ENCODE peak calls at places on chromosomes 13 and 19, in ten cellular contexts. W is K562, E is ovary, Y is GM12878, Q is sigmoid colon, T is tibial nerve, Z is stomach, J is A549, S is transverse colon, A is upper lobe of left lung. G is an unnamed sample.

GRCh38 chr13:77383097-77383496 is 56.2 kb upstream of the MYCBP2 start:
- DNase-seq in T (no peak), W (no peak), J (no peak), Q (no peak), A (no peak), Y (no peak), Z (no peak), E (no peak), S (no peak), G (no peak)

GRCh38 chr19:48926909-48927308 is 6.6 kb upstream of the DHDH start:
- DNase-seq in Z (peak), Q (peak), S (peak), Y (no peak), E (peak), J (peak), A (peak), W (peak), T (no peak), G (no peak)

GRCh38 chr19:57560049-57560491 is 407 bp upstream of the ZNF550 start:
- DNase-seq in T (no peak), J (no peak), Z (no peak), Q (no peak), A (no peak), E (peak), Y (no peak), S (no peak), W (no peak), G (no peak)

GRCh38 chr13:110346661-110347067 is 39.6 kb downstream of the COL4A2 start:
- DNase-seq in A (no peak), Y (no peak), W (no peak), T (no peak), Q (no peak), Z (no peak), J (peak), E (no peak), S (peak), G (no peak)

GRCh38 chr13:57680609-57681008 is 49.1 kb downstream of the PCDH17 start:
- DNase-seq in J (no peak), Q (no peak), W (no peak), E (no peak), S (no peak), Y (no peak), A (no peak), Z (no peak), T (no peak), G (no peak)

GRCh38 chr13:31199849-31200635 is at the start of gene B3GLCT:
- DNase-seq in A (peak), E (peak), T (peak), S (peak), J (peak), W (peak), Q (peak), Y (no peak), Z (peak), G (no peak)

GRCh38 chr19:42254850-42255765 is at the start of gene ERF:
- DNase-seq in Q (peak), Z (peak), E (peak), J (peak), A (peak), S (peak), W (peak), T (peak), Y (peak), G (peak)

GRCh38 chr13:98575009-98575866 is 1.7 kb downstream of the STK24 start:
- DNase-seq in W (no peak), Y (no peak), J (no peak), Q (no peak), T (no peak), Z (no peak), S (no peak), E (no peak), A (no peak), G (no peak)

GRCh38 chr13:60348097-60348496 is 48.9 kb upstream of the TDRD3 start:
- DNase-seq in A (no peak), E (no peak), J (no peak), Z (peak), Q (no peak), W (no peak), S (no peak), T (no peak), Y (no peak), G (no peak)

GRCh38 chr13:113643593-113643992 is 14.4 kb downstream of the ATP4B start:
- DNase-seq in Z (no peak), T (no peak), Q (no peak), W (no peak), Y (no peak), S (no peak), J (no peak), E (no peak), A (no peak), G (no peak)

GRCh38 chr13:32426191-32426980 is 1.5 kb downstream of the N4BP2L1 start:
- DNase-seq in Y (peak), A (no peak), Q (no peak), E (no peak), W (no peak), T (no peak), J (no peak), Z (no peak), S (peak), G (no peak)

GRCh38 chr13:44302948-44303575 is 70.6 kb upstream of the SERP2 start:
- DNase-seq in A (no peak), S (no peak), J (no peak), E (no peak), T (no peak), Y (no peak), Q (peak), Z (no peak), W (no peak), G (no peak)

GRCh38 chr19:55681131-55682087 is 6.4 kb downstream of the EPN1 start:
- DNase-seq in A (no peak), S (no peak), T (no peak), E (peak), Z (no peak), J (no peak), Y (no peak), Q (no peak), W (no peak), G (no peak)

GRCh38 chr19:8423821-8424223 is 10.7 kb downstream of the MARCHF2 start:
- DNase-seq in J (peak), T (peak), E (peak), Z (peak), S (peak), Y (no peak), A (peak), W (peak), Q (peak), G (peak)

GRCh38 chr19:17775991-17776803 is 18.7 kb upstream of the B3GNT3 start:
- DNase-seq in Z (no peak), W (no peak), S (no peak), Q (no peak), Y (peak), T (no peak), E (no peak), A (peak), J (no peak), G (no peak)

GRCh38 chr13:58434943-58435342 is 803.4 kb downstream of the PCDH17 start:
- DNase-seq in Z (no peak), J (no peak), W (no peak), E (no peak), S (no peak), A (no peak), T (no peak), Q (no peak), Y (no peak), G (no peak)

GRCh38 chr19:4504297-4504701 is 14.0 kb downstream of the PLIN4 start:
- DNase-seq in Q (peak), W (no peak), Z (no peak), J (no peak), E (no peak), Y (no peak), T (no peak), A (no peak), S (no peak), G (no peak)

DNA sequence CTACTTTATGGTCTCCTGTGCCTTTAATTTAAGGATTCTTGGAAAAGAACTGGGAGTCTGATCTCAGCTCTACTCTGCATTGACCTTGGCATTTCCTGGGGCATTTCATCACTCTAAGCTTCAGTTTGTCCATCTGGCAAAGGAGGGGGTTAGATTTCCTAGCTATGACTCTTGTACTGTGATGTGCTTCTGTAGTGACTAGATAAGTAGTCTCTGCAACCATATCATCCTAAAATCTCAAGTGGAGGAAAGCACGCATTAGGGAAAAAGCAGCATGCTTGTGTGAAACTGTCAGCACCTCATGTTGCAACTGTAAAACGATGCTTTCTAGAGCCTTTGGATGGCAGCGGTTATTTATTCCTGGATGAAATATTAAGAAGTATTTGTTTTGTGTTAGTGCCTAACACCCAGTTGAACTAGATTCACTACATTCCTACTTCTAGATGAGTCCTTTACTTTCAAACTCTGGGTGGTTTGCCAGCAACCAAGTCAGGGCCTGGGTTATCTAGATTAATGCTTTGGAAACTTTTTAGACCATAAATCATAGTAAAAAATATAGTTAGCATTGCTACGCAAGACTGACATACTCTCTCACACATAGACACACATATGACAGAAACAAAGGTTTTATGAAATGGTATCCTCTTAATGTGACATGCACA is 6.8 kb downstream of the WDFY2 start:
- DNase-seq in A (peak), Z (peak), J (peak), T (no peak), S (no peak), W (peak), Q (no peak), Y (no peak), E (peak), G (no peak)
- H3K27ac ChIP-seq in A (peak), Z (peak), J (peak), T (no peak), S (peak), W (peak), Q (peak), Y (peak), E (no peak), G (peak)

DNA sequence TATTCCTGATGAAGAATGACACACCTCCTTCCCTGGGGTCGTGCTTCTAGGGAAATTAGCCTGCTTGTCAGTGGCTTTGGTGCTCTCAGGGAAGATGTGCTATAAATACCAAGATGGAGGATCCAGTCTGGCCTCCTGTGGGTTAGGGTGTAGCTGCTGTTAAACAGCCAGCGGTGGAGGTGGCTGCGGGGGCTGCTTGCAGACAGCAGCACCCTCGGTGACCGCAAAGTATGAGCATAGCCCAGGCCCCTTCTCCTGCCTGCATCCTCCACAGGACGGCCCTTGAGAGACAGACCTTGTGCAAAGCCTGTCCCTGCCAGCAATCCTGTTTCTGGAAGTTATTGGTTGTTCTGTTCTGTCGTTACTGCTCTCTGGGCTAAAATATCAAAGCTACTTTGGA is 11.4 kb downstream of the VSTM2B start:
- DNase-seq in E (no peak), S (no peak), J (no peak), A (peak), Q (peak), W (no peak), T (peak), Z (peak), Y (no peak), G (peak)
- TF ChIP-seq EP300 in E (no peak), S (no peak), J (no peak), A (no peak), Q (no peak), W (no peak), T (no peak), Z (no peak), Y (no peak), G (no peak)

GRCh38 chr19:35458821-35459391 is 10.8 kb downstream of the FFAR2 start:
- DNase-seq in E (no peak), A (peak), S (no peak), Y (peak), T (no peak), Q (no peak), Z (peak), J (peak), W (no peak), G (no peak)
- TF ChIP-seq POLR2A in E (no peak), A (no peak), S (no peak), Y (no peak), T (no peak), Q (no peak), Z (no peak), J (no peak), W (no peak), G (no peak)

GRCh38 chr19:13031917-13032623 is 36.8 kb downstream of the NFIX start:
- DNase-seq in W (no peak), J (no peak), E (no peak), Y (no peak), Q (no peak), Z (no peak), A (no peak), S (no peak), T (no peak), G (no peak)
- H3K27ac ChIP-seq in W (no peak), J (no peak), E (no peak), Y (no peak), Q (peak), Z (peak), A (peak), S (peak), T (peak), G (peak)

GRCh38 chr19:13611596-13611995 is 105.3 kb upstream of the CACNA1A start:
- DNase-seq in Y (no peak), Q (no peak), A (no peak), Z (no peak), S (no peak), E (no peak), W (no peak), J (no peak), T (no peak), G (no peak)

GRCh38 chr19:13606156-13606555 is 99.9 kb upstream of the CACNA1A start:
- DNase-seq in S (no peak), A (no peak), W (no peak), Z (no peak), T (no peak), E (no peak), J (no peak), Q (no peak), Y (no peak), G (no peak)

GRCh38 chr19:13613447-13613846 is 107.2 kb upstream of the CACNA1A start:
- DNase-seq in Y (no peak), A (no peak), Q (no peak), E (no peak), J (no peak), S (no peak), T (no peak), W (no peak), Z (no peak), G (no peak)

GRCh38 chr19:13604902-13605586 is 98.8 kb upstream of the CACNA1A start:
- DNase-seq in Z (no peak), S (no peak), Y (no peak), Q (no peak), E (no peak), A (no peak), J (no peak), T (no peak), W (no peak), G (no peak)

GRCh38 chr19:13610042-13610691 is 103.9 kb upstream of the CACNA1A start:
- DNase-seq in E (no peak), J (peak), S (peak), W (no peak), Q (no peak), Z (peak), T (no peak), Y (no peak), A (no peak), G (no peak)
- TF ChIP-seq EP300 in E (no peak), J (no peak), S (no peak), W (no peak), Q (no peak), Z (no peak), T (no peak), Y (no peak), A (no peak), G (no peak)

DNA sequence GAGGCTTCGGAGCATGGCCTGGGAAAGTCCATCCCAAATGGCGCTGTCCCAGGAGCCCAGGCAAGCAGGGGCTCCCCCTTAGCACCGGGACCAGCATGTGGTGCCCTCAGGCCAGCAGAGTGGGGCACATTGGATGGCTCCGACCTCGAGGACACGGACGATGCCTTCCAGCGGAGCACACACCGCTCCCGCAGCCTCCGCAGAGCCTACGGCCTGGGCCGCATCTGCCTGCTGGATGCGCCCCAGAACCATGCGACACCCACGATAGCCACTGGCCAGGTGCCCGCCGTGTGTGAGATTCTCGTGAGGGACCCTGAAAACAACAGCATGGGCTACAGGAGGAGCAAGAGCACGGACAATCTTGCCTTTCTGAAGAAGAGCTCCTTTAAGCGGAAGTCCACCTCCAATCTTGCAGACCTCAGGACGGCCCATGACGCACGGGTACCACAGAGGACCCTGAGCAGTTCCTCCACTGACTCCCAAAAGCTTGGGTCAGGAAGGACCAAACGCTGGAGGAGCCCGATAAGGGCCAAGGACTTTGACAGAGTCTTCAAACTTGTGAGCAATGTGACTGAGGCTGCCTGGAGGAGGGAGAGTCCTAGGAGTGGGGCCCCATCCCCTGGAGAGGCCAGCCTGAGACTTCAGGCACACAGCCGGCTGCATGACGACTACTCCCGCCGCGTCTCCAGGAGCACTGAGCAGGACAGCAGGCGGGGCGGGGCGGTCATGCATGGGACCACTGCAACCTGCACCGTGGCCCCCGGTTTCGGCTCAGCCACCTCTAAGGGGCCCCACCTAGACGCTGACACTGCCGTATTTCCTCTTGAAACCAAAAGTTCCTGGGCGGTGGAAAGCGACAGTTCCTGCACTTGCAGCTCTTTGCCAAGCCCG is 63.1 kb downstream of the SPATA13 start:
- DNase-seq in A (no peak), E (no peak), Z (no peak), J (no peak), W (no peak), Q (no peak), S (no peak), T (no peak), Y (no peak), G (no peak)
- TF ChIP-seq POLR2A in A (no peak), E (no peak), Z (no peak), J (no peak), W (no peak), Q (no peak), S (no peak), T (no peak), Y (no peak), G (no peak)

GRCh38 chr19:13087795-13088537 is 14.7 kb downstream of the LYL1 start:
- DNase-seq in Q (no peak), Y (no peak), W (no peak), J (no peak), T (no peak), E (no peak), S (no peak), Z (no peak), A (no peak), G (no peak)

GRCh38 chr19:13090511-13091231 is 12.0 kb downstream of the LYL1 start:
- DNase-seq in Z (no peak), Q (no peak), Y (no peak), T (no peak), J (no peak), W (no peak), E (no peak), S (no peak), A (no peak), G (no peak)

GRCh38 chr19:13089139-13089856 is 13.4 kb downstream of the LYL1 start:
- DNase-seq in W (peak), T (no peak), E (no peak), J (peak), Q (no peak), A (no peak), Z (no peak), Y (no peak), S (no peak), G (no peak)

GRCh38 chr19:13091400-13092161 is 11.1 kb downstream of the LYL1 start:
- DNase-seq in Y (no peak), E (peak), J (peak), S (no peak), Z (no peak), T (no peak), A (no peak), Q (peak), W (no peak), G (no peak)

DNA sequence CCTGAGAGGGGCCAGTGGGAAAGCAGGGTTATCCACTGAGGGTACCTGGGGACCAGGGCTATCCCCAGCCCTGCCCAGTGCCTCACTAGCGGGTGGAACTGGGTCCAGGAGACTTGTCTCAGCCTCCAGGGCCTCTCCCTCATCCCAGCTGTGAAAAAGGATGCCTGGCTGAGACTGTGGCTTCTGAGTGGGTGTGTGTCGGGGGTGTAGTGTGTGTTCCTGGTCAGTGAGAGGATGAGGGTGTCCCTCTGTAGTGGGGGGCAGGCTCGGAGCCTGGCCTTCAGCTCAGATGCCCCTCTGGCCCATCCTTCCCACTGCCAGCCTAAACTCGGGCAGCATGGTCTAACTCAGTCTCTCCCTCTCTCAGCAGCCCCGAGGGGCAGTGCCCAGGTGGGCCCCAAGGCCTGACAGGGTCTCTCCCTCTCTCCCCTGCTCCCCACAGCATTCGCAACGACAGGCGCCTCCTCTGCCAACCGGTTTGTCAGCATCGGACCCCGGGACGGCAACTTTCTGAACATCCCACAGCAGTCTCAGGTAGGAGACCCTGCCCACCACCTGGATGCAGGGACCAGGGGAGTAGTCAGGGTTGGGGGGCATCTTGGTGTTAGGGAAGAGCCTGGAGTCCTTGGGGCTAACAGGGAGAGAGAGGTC is 12.7 kb downstream of the LYL1 start:
- DNase-seq in T (no peak), E (no peak), W (no peak), A (no peak), Y (no peak), Z (no peak), J (no peak), S (no peak), Q (no peak), G (no peak)
- H3K27ac ChIP-seq in T (no peak), E (peak), W (no peak), A (no peak), Y (no peak), Z (no peak), J (no peak), S (peak), Q (peak), G (peak)

GRCh38 chr13:88086577-88086976 is 415.4 kb downstream of the SLITRK5 start:
- DNase-seq in S (no peak), E (no peak), Y (no peak), J (no peak), W (no peak), Q (no peak), Z (no peak), T (no peak), A (no peak), G (no peak)

GRCh38 chr13:88085036-88085435 is 413.9 kb downstream of the SLITRK5 start:
- DNase-seq in E (no peak), A (no peak), T (no peak), Y (no peak), Q (no peak), S (no peak), J (no peak), W (no peak), Z (no peak), G (no peak)
- TF ChIP-seq EP300 in E (no peak), A (no peak), T (no peak), Y (no peak), Q (no peak), S (no peak), J (no peak), W (no peak), Z (no peak), G (no peak)

GRCh38 chr13:94595943-94596574 is at the start of gene TGDS:
- DNase-seq in Q (peak), T (peak), E (peak), Y (peak), Z (peak), W (peak), S (peak), J (peak), A (peak), G (peak)
- TF ChIP-seq POLR2A in Q (peak), T (peak), E (peak), Y (peak), Z (no peak), W (peak), S (peak), J (peak), A (peak), G (peak)